ENCODE peak calls at places on chromosomes 6 and 20, in seven cellular contexts. J is neural crest cell, S is activated B cell treated with CpG ODN at 0.5 μM for 24 hours, B is HEK293T, V is progenitor cell of endocrine pancreas, Z is GM19239, N is Kasumi-1. F is an unnamed sample.

GRCh38 chr6:1726341-1726763 is 116.6 kb downstream of the FOXC1 start:
- DNase-seq in J (no peak), S (no peak), B (no peak), V (no peak), Z (no peak), N (no peak), F (no peak)

GRCh38 chr6:494394-494793 is 102.8 kb downstream of the IRF4 start:
- DNase-seq in J (no peak), S (no peak), B (no peak), V (no peak), Z (no peak), N (no peak), F (no peak)

GRCh38 chr20:47428851-47429336 is 72.4 kb upstream of the ZMYND8 start:
- DNase-seq in J (no peak), S (no peak), B (no peak), V (no peak), Z (no peak), N (no peak), F (no peak)

GRCh38 chr20:61759286-61760065 is 306.2 kb downstream of the TAF4 start:
- DNase-seq in J (no peak), S (no peak), B (no peak), V (no peak), Z (no peak), N (no peak), F (no peak)

GRCh38 chr6:79373246-79373645 is 138.8 kb upstream of the HMGN3 start:
- DNase-seq in J (no peak), S (no peak), B (no peak), V (no peak), Z (no peak), N (no peak), F (no peak)

GRCh38 chr6:7053125-7053784 is 54.5 kb upstream of the RREB1 start:
- DNase-seq in J (no peak), S (no peak), B (no peak), V (no peak), Z (no peak), N (no peak), F (no peak)

GRCh38 chr20:4694076-4694475 is 27.6 kb upstream of the PRND start:
- DNase-seq in J (no peak), S (no peak), B (no peak), V (no peak), Z (no peak), N (no peak), F (no peak)

GRCh38 chr6:138690975-138691594 is 82.5 kb upstream of the CCDC28A start:
- DNase-seq in J (no peak), S (no peak), B (no peak), V (no peak), Z (no peak), N (no peak), F (no peak)

GRCh38 chr6:45535933-45536332 is 158.2 kb upstream of the SUPT3H start:
- DNase-seq in J (no peak), S (no peak), B (no peak), V (no peak), Z (no peak), N (no peak), F (no peak)

GRCh38 chr6:36028088-36028886 is 679 bp downstream of the MAPK14 start:
- DNase-seq in J (peak; percentile 25), S (no peak), B (peak; percentile 16), V (peak; percentile 30), Z (peak; percentile 15), N (peak; percentile 17), F (no peak)

GRCh38 chr6:43246301-43247114 is 3.2 kb downstream of the TTBK1 start:
- DNase-seq in J (peak; percentile 69), S (no peak), B (peak; percentile 70), V (peak; percentile 61), Z (no peak), N (no peak), F (peak; percentile 10)

GRCh38 chr6:42604150-42604549 is 40.3 kb downstream of the UBR2 start:
- DNase-seq in J (no peak), S (no peak), B (no peak), V (no peak), Z (no peak), N (no peak), F (no peak)

GRCh38 chr6:88650029-88650619 is 313.3 kb downstream of the RNGTT start:
- DNase-seq in J (no peak), S (no peak), B (no peak), V (no peak), Z (peak; percentile 18), N (no peak), F (no peak)

GRCh38 chr6:2630891-2631458 is 119.7 kb downstream of the MYLK4 start:
- DNase-seq in J (no peak), S (no peak), B (no peak), V (no peak), Z (no peak), N (no peak), F (peak; percentile 96)

GRCh38 chr6:6575143-6575542 is 13.4 kb upstream of the LY86 start:
- DNase-seq in J (no peak), S (no peak), B (no peak), V (no peak), Z (no peak), N (no peak), F (no peak)

GRCh38 chr6:74277749-74278148 is 581.7 kb downstream of the CD109 start:
- DNase-seq in J (no peak), S (no peak), B (no peak), V (no peak), Z (no peak), N (no peak), F (no peak)

GRCh38 chr6:5294392-5295211 is 33.3 kb downstream of the FARS2 start:
- DNase-seq in J (no peak), S (no peak), B (no peak), V (no peak), Z (no peak), N (peak; percentile 60), F (no peak)

GRCh38 chr20:3248167-3248992 is 9.4 kb upstream of the SLC4A11 start:
- DNase-seq in J (peak; percentile 10), S (no peak), B (no peak), V (no peak), Z (no peak), N (no peak), F (no peak)

GRCh38 chr20:62052336-62052841 is 13.3 kb downstream of the TAF4 start:
- DNase-seq in J (no peak), S (no peak), B (no peak), V (no peak), Z (no peak), N (no peak), F (no peak)

GRCh38 chr20:47262365-47263013 is 94.0 kb downstream of the ZMYND8 start:
- DNase-seq in J (no peak), S (peak; percentile 48), B (no peak), V (no peak), Z (peak; percentile 34), N (no peak), F (no peak)

GRCh38 chr20:34098570-34098969 is 13.5 kb downstream of the EIF2S2 start:
- DNase-seq in J (no peak), S (no peak), B (no peak), V (no peak), Z (no peak), N (no peak), F (no peak)

GRCh38 chr20:58688838-58689237 is 3.8 kb upstream of the NPEPL1 start:
- DNase-seq in J (no peak), S (no peak), B (no peak), V (no peak), Z (no peak), N (peak; percentile 26), F (no peak)

GRCh38 chr6:100892693-100893092 is 11.6 kb upstream of the ASCC3 start:
- DNase-seq in J (no peak), S (no peak), B (no peak), V (no peak), Z (no peak), N (no peak), F (no peak)

GRCh38 chr6:39425346-39426056 is 103.0 kb upstream of the KCNK16 start:
- DNase-seq in J (no peak), S (no peak), B (no peak), V (no peak), Z (no peak), N (no peak), F (no peak)

GRCh38 chr20:56893206-56893605 is 264.1 kb downstream of the TFAP2C start:
- DNase-seq in J (no peak), S (no peak), B (no peak), V (no peak), Z (no peak), N (no peak), F (no peak)

GRCh38 chr20:14189794-14190402 is 147.5 kb downstream of the FLRT3 start:
- DNase-seq in J (no peak), S (no peak), B (no peak), V (no peak), Z (no peak), N (no peak), F (peak; percentile 31)

GRCh38 chr20:34834459-34834893 is 9.0 kb upstream of the NCOA6 start:
- DNase-seq in J (no peak), S (no peak), B (peak; percentile 26), V (no peak), Z (no peak), N (peak; percentile 48), F (peak; percentile 21)

GRCh38 chr20:44990425-44990824 is 24.1 kb downstream of the STK4 start:
- DNase-seq in J (no peak), S (no peak), B (no peak), V (no peak), Z (no peak), N (peak; percentile 9), F (no peak)

F was measured in HCT116.